ENCODE peak calls at places on chromosomes 13 and 19, in eight cellular contexts. R is endothelial cell, I is adrenal gland, L is lower leg skin, B is tibial nerve, A is AG09309, H is tibial artery, D is WTC11. Z is an unnamed sample.

GRCh38 chr13:65417953-65418352 is 1812.2 kb downstream of the PCDH9 start:
- DNase-seq in B (no peak), L (no peak), R (no peak), D (no peak), I (no peak), H (no peak), A (no peak), Z (no peak)

GRCh38 chr13:20703785-20704458 is 423 bp downstream of the IL17D start:
- DNase-seq in A (no peak), H (peak; percentile 81), B (peak; percentile 36), D (peak; percentile 74), I (peak; percentile 77), L (peak; percentile 92), R (peak; percentile 79), Z (peak; percentile 86)

GRCh38 chr13:31982124-31982523 is 49.5 kb upstream of the FRY start:
- DNase-seq in D (no peak), L (no peak), R (no peak), B (no peak), H (no peak), A (no peak), I (no peak), Z (no peak)

GRCh38 chr19:57816652-57817051 is 1.9 kb upstream of the ZNF552 start:
- DNase-seq in B (no peak), D (no peak), A (no peak), R (no peak), I (no peak), H (no peak), L (no peak), Z (no peak)

GRCh38 chr19:14577885-14578427 is 4.9 kb upstream of the CLEC17A start:
- DNase-seq in A (no peak), R (no peak), I (no peak), B (no peak), D (no peak), L (no peak), H (no peak), Z (no peak)

GRCh38 chr19:737591-738093 is 13.3 kb upstream of the MISP start:
- DNase-seq in D (peak; percentile 87), B (no peak), A (no peak), H (no peak), L (no peak), R (peak; percentile 72), I (no peak), Z (no peak)

GRCh38 chr13:45770886-45771285 is 68.8 kb downstream of the CBY2 start:
- DNase-seq in L (no peak), I (no peak), H (no peak), D (no peak), B (no peak), A (no peak), R (no peak), Z (no peak)

GRCh38 chr13:81017525-81018152 is 676.7 kb upstream of the SPRY2 start:
- DNase-seq in A (peak; percentile 2), L (no peak), D (no peak), I (no peak), B (no peak), H (no peak), R (no peak), Z (no peak)

GRCh38 chr19:10686661-10687517 is 14.3 kb upstream of the QTRT1 start:
- DNase-seq in A (no peak), B (no peak), D (no peak), R (no peak), L (no peak), I (no peak), H (no peak), Z (no peak)

GRCh38 chr19:40193587-40193849 is 2.3 kb downstream of the MAP3K10 start:
- DNase-seq in L (no peak), R (no peak), I (no peak), A (no peak), D (no peak), B (no peak), H (no peak), Z (no peak)

GRCh38 chr19:14102102-14102696 is 11.6 kb upstream of the SAMD1 start:
- DNase-seq in A (no peak), R (no peak), I (no peak), B (no peak), L (no peak), D (no peak), H (no peak), Z (no peak)

GRCh38 chr13:41568143-41568989 is 111.0 kb downstream of the RGCC start:
- DNase-seq in I (no peak), A (no peak), H (no peak), D (no peak), R (no peak), B (no peak), L (no peak), Z (no peak)

DNA sequence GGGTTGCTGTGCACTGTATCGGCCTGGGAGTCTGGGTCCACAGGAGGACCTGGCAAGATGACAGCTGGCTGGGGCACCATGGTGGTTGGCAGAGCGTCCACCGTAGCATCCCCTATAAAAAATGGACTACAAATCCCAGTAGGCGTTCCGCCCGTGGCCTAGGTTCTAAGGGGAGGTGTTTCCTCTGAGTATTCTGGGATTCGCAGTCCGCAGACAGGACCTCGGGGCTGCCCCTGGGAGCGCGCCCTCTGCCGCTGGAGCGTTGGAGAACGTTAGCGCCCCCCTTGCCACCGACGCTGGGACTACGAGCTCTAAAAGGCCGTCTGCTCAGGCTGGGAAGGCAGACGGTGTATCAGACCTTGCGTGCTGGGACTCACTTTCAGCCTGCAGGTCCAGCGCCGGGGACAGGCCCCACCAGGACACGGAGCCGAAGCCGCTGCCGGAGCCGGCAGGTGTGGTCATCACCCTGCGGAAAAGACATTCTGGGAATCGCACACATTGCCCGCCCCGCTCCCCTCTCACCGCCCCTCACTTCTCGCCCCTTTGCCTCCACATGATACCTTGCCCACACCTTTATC is 372 bp downstream of the DNAAF3 start:
- DNase-seq in I (peak; percentile 75), D (peak; percentile 93), A (no peak), H (no peak), B (no peak), R (peak; percentile 84), L (no peak), Z (no peak)
- TF ChIP-seq CTCF in I (peak; percentile 34), D (peak; percentile 22), A (peak; percentile 74), H (no peak), B (no peak), R (peak; percentile 27), L (no peak), Z (peak; percentile 81)

DNA sequence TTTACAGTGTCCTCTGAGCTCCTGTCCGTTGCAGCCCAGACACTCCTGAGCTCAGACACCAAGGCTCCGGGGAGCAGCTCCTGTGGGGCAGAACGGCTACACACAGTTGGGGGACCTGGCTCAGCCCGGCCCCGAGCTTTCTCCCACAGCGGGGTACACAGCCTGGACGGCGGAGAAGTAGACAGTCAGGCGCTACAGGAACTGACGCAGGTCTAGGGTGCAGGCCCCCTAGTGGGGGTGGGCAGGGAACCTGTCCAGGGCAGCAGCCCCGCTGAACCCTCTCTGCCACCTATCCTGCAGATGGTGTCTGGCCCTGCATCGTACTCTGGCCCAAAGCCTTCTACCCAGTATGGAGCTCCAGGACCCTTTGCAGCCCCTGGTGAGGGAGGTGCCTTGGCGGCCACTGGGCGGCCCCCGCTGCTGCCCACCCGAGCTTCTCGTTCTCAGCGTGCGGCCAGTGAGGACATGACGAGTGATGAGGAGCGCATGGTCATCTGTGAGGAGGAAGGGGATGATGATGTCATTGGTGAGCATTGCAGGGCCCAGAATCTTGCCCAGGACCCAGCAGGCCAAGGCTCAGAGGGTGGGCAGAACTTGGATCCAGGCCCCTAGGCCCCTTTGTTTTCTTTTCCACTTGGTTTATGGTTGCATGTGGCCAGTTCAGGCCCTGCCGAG is 12.9 kb upstream of the PRR19 start:
- DNase-seq in H (no peak), D (no peak), R (no peak), I (no peak), B (no peak), L (no peak), A (no peak), Z (no peak)
- TF ChIP-seq CTCF in H (no peak), D (no peak), R (no peak), I (no peak), B (no peak), L (no peak), A (no peak), Z (peak; percentile 16)

GRCh38 chr19:8321067-8321759 is at the start of the genes NDUFA7 and RPS28:
- DNase-seq in H (peak; percentile 98), A (peak; percentile 79), B (peak; percentile 95), I (peak; percentile 99), R (peak; percentile 96), D (peak; percentile 98), L (peak; percentile 100), Z (peak; percentile 98)
- TF ChIP-seq CTCF in H (no peak), A (peak; percentile 29), B (peak; percentile 25), I (peak; percentile 16), R (no peak), D (no peak), L (no peak), Z (no peak)

GRCh38 chr19:16628984-16629691 is 1.1 kb upstream of the MED26 start:
- DNase-seq in A (peak; percentile 20), D (no peak), H (no peak), L (no peak), I (peak; percentile 74), R (no peak), B (no peak), Z (no peak)

GRCh38 chr19:16628183-16628983 is at the start of gene MED26:
- DNase-seq in R (peak; percentile 98), B (peak; percentile 88), D (peak; percentile 95), L (peak; percentile 98), A (peak; percentile 70), I (peak; percentile 98), H (peak; percentile 97), Z (peak; percentile 98)

GRCh38 chr19:16626796-16627193 is 1.2 kb downstream of the MED26 start:
- DNase-seq in A (no peak), R (no peak), D (no peak), L (no peak), B (no peak), I (no peak), H (no peak), Z (no peak)

GRCh38 chr19:16627194-16627927 is 643 bp downstream of the MED26 start:
- DNase-seq in B (no peak), A (no peak), H (peak; percentile 70), R (peak; percentile 22), I (no peak), D (no peak), L (peak; percentile 88), Z (peak; percentile 73)

DNA sequence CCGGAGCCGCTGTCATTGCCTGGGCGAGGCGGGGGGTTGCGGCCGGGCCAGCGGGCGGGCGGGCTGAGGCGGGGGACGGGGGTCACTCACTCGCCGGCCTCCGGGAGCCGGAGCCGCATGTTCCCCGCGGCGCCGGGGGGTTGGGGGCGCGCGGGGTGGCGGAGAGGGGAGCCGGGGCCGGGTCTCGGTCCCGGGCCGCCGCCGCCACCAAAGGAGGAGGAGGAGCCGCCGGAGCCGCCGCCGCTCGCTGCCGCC is 149 bp downstream of the MED26 start:
- DNase-seq in L (no peak), B (no peak), D (no peak), H (no peak), R (no peak), I (no peak), A (no peak), Z (no peak)
- TF ChIP-seq CTCF in L (no peak), B (no peak), D (no peak), H (no peak), R (no peak), I (no peak), A (no peak), Z (no peak)

GRCh38 chr19:1875646-1876493 is 9.4 kb downstream of the ABHD17A start:
- DNase-seq in A (no peak), D (peak; percentile 88), L (peak; percentile 98), I (peak; percentile 96), B (peak; percentile 85), H (peak; percentile 95), R (peak; percentile 91), Z (peak; percentile 90)
- TF ChIP-seq CTCF in A (no peak), D (no peak), L (no peak), I (no peak), B (no peak), H (peak; percentile 19), R (no peak), Z (no peak)